ENCODE peak calls at places on chromosomes 16 and 17, in six cellular contexts. V is T-cell; E is cardiac fibroblast; U is heart right ventricle; O is activated CD8-positive, alpha-beta memory T cell treated with anti-CD3 and anti-CD28 coated beads, Interleukin-2, amount 50 U/mL, for 4 hours; B is lower leg skin. L is an unnamed sample.

GRCh38 chr17:58277107-58277506 is 3.6 kb downstream of the MPO start:
- DNase-seq in V (no peak), E (peak; percentile 14), U (no peak), O (no peak), B (no peak), L (peak; percentile 5)

GRCh38 chr17:5971969-5972368 is 98.2 kb upstream of the WSCD1 start:
- DNase-seq in V (no peak), E (no peak), U (no peak), O (no peak), B (no peak), L (no peak)

GRCh38 chr16:3283525-3284447 is 495 bp downstream of the ZNF263 start:
- DNase-seq in V (no peak), E (peak; percentile 9), U (peak; percentile 30), O (no peak), B (no peak), L (no peak)

GRCh38 chr17:71500761-71501555 is 619.9 kb upstream of the SOX9 start:
- DNase-seq in V (no peak), E (peak; percentile 58), U (no peak), O (no peak), B (no peak), L (peak; percentile 45)

GRCh38 chr17:82356845-82357355 is 2.1 kb upstream of the TEX19 start:
- DNase-seq in V (no peak), E (no peak), U (no peak), O (no peak), B (no peak), L (no peak)

GRCh38 chr16:14199624-14200023 is 128.5 kb downstream of the MRTFB start:
- DNase-seq in V (no peak), E (peak; percentile 49), U (no peak), O (no peak), B (no peak), L (peak; percentile 51)

GRCh38 chr17:1808649-1809048 is 21.1 kb downstream of the SMYD4 start:
- DNase-seq in V (no peak), E (no peak), U (no peak), O (no peak), B (no peak), L (no peak)

GRCh38 chr17:62714016-62714777 is 86.7 kb downstream of the MRC2 start:
- DNase-seq in V (no peak), E (peak; percentile 75), U (no peak), O (no peak), B (peak; percentile 69), L (peak; percentile 59)

GRCh38 chr17:42877037-42877436 is 23.6 kb upstream of the G6PC1 start:
- DNase-seq in V (no peak), E (no peak), U (no peak), O (no peak), B (no peak), L (no peak)

GRCh38 chr16:8831450-8832382 is 34.1 kb downstream of the PMM2 start:
- DNase-seq in V (no peak), E (no peak), U (no peak), O (no peak), B (peak; percentile 32), L (no peak)

GRCh38 chr17:10513284-10514067 is 4.9 kb downstream of the MYH1 start:
- DNase-seq in V (no peak), E (peak; percentile 13), U (no peak), O (no peak), B (no peak), L (no peak)

GRCh38 chr16:84504420-84505248 is at the start of gene MEAK7:
- DNase-seq in V (peak; percentile 91), E (peak; percentile 99), U (peak; percentile 99), O (peak; percentile 96), B (peak; percentile 100), L (peak; percentile 99)

GRCh38 chr17:39099686-39100293 is 51.6 kb downstream of the PLXDC1 start:
- DNase-seq in V (no peak), E (peak; percentile 70), U (peak; percentile 37), O (no peak), B (no peak), L (peak; percentile 17)

GRCh38 chr17:76272541-76273434 is 7.6 kb downstream of the UBALD2 start:
- DNase-seq in V (no peak), E (no peak), U (no peak), O (no peak), B (peak; percentile 89), L (no peak)

GRCh38 chr17:45409659-45410076 is 23.0 kb downstream of the ARHGAP27 start:
- DNase-seq in V (no peak), E (no peak), U (no peak), O (no peak), B (no peak), L (no peak)

GRCh38 chr17:57404073-57404472 is 147.8 kb downstream of the MSI2 start:
- DNase-seq in V (no peak), E (no peak), U (no peak), O (no peak), B (no peak), L (no peak)

GRCh38 chr17:20992987-20993862 is 49.6 kb downstream of the USP22 start:
- DNase-seq in V (peak; percentile 25), E (peak; percentile 88), U (peak; percentile 53), O (peak; percentile 61), B (peak; percentile 92), L (peak; percentile 57)

GRCh38 chr17:48631693-48632578 is 5.8 kb upstream of the HOXB9 start:
- DNase-seq in V (no peak), E (no peak), U (no peak), O (no peak), B (no peak), L (no peak)

GRCh38 chr16:50567651-50568050 is 19.5 kb downstream of the NKD1 start:
- DNase-seq in V (no peak), E (no peak), U (no peak), O (no peak), B (no peak), L (no peak)

GRCh38 chr16:84482001-84482891 is 22.2 kb downstream of the MEAK7 start:
- DNase-seq in V (no peak), E (no peak), U (no peak), O (no peak), B (peak; percentile 84), L (peak; percentile 41)